ENCODE peak calls at places on chromosomes 5 and 9, in five cellular contexts. C is Ammon's horn; Q is effector CD8-positive, alpha-beta T cell; U is iPS-NIHi11; L is chondrocyte. H is an unnamed sample.
A peak's percentile ranks its signal among the peaks of the same experiment; 100 is the strongest.

GRCh38 chr9:24009322-24009721 is 183.3 kb upstream of the ELAVL2 start:
- DNase-seq in U (no peak), Q (no peak), L (no peak), C (no peak), H (no peak)

GRCh38 chr5:115838885-115839518 is 2.4 kb downstream of the ATG12 start:
- DNase-seq in C (peak; percentile 60), U (peak; percentile 38), Q (no peak), L (no peak), H (no peak)

GRCh38 chr9:14766299-14766698 is 43.8 kb upstream of the CER1 start:
- DNase-seq in C (no peak), L (no peak), U (no peak), Q (no peak), H (no peak)

GRCh38 chr9:91332476-91333231 is 29.1 kb downstream of the AUH start:
- DNase-seq in Q (no peak), L (no peak), C (no peak), U (no peak), H (no peak)

GRCh38 chr9:133597316-133597957 is 11.8 kb downstream of the FAM163B start:
- DNase-seq in Q (no peak), C (no peak), L (no peak), U (no peak), H (no peak)

GRCh38 chr5:132807163-132807838 is 5.8 kb upstream of the SOWAHA start:
- DNase-seq in L (no peak), U (peak; percentile 66), Q (no peak), C (peak; percentile 80), H (no peak)

GRCh38 chr9:97388721-97389238 is 23.1 kb upstream of the TDRD7 start:
- DNase-seq in C (no peak), U (no peak), Q (no peak), L (no peak), H (peak; percentile 34)

GRCh38 chr5:126741361-126741760 is 35.6 kb upstream of the LMNB1 start:
- DNase-seq in C (no peak), Q (no peak), L (no peak), U (no peak), H (no peak)

GRCh38 chr5:126053630-126054029 is 369.6 kb upstream of the GRAMD2B start:
- DNase-seq in L (no peak), Q (no peak), U (no peak), C (no peak), H (no peak)

GRCh38 chr5:151694035-151694485 is 7.3 kb upstream of the SPARC start:
- DNase-seq in C (peak; percentile 93), Q (no peak), U (no peak), L (no peak), H (no peak)

GRCh38 chr5:33072296-33072695 is 361.2 kb downstream of the NPR3 start:
- DNase-seq in U (no peak), L (no peak), C (no peak), Q (no peak), H (no peak)

GRCh38 chr9:115210699-115211098 is 92.7 kb upstream of the TNC start:
- DNase-seq in L (no peak), C (no peak), Q (no peak), U (no peak), H (no peak)

GRCh38 chr9:91689006-91689405 is 261.0 kb downstream of the ROR2 start:
- DNase-seq in U (no peak), L (no peak), Q (no peak), C (no peak), H (no peak)

GRCh38 chr9:17862081-17862480 is 283.2 kb downstream of the SH3GL2 start:
- DNase-seq in Q (no peak), C (no peak), U (no peak), L (no peak), H (no peak)

GRCh38 chr9:98317134-98317857 is 61.8 kb upstream of the TBC1D2 start:
- DNase-seq in L (peak; percentile 59), C (no peak), U (no peak), Q (no peak), H (no peak)

GRCh38 chr5:172806897-172807672 is 27.0 kb upstream of the ERGIC1 start:
- DNase-seq in L (no peak), C (peak; percentile 77), Q (peak; percentile 50), U (peak; percentile 88), H (peak; percentile 98)

GRCh38 chr9:13388157-13388556 is 108.7 kb upstream of the MPDZ start:
- DNase-seq in U (no peak), Q (no peak), C (no peak), L (no peak), H (peak; percentile 78)

GRCh38 chr5:52961238-52961637 is 27.9 kb upstream of the ITGA2 start:
- DNase-seq in C (no peak), Q (no peak), U (no peak), L (no peak), H (no peak)

GRCh38 chr5:176527246-176528222 is 9.7 kb downstream of the RNF44 start:
- DNase-seq in L (no peak), U (peak; percentile 16), C (no peak), Q (no peak), H (no peak)

GRCh38 chr5:116788851-116789403 is 214.3 kb upstream of the SEMA6A start:
- DNase-seq in C (no peak), U (no peak), L (no peak), Q (no peak), H (no peak)

GRCh38 chr9:13446935-13447334 is 167.4 kb upstream of the MPDZ start:
- DNase-seq in Q (no peak), L (no peak), U (no peak), C (no peak), H (no peak)

GRCh38 chr5:83265318-83265717 is 188.0 kb downstream of the XRCC4 start:
- DNase-seq in C (no peak), U (no peak), L (no peak), Q (no peak), H (no peak)

GRCh38 chr5:35415305-35415704 is 185.0 kb upstream of the PRLR start:
- DNase-seq in Q (no peak), C (no peak), L (no peak), U (no peak), H (no peak)

GRCh38 chr5:13480834-13481233 is 463.7 kb downstream of the DNAH5 start:
- DNase-seq in Q (no peak), U (no peak), C (no peak), L (no peak), H (no peak)

GRCh38 chr5:142852799-142853198 is 82.6 kb downstream of the ARHGAP26 start:
- DNase-seq in L (no peak), U (no peak), Q (no peak), C (no peak), H (no peak)

GRCh38 chr9:34185778-34186551 is 7.1 kb downstream of the UBAP1 start:
- DNase-seq in Q (no peak), U (peak; percentile 30), C (peak; percentile 34), L (no peak), H (peak; percentile 60)

GRCh38 chr5:91928751-91929521 is 545.8 kb upstream of the ARRDC3 start:
- DNase-seq in L (no peak), C (no peak), U (peak; percentile 25), Q (no peak), H (no peak)

GRCh38 chr5:56829137-56829536 is 13.8 kb downstream of the MAP3K1 start:
- DNase-seq in C (no peak), L (no peak), U (no peak), Q (peak; percentile 3), H (no peak)

GRCh38 chr5:122385286-122385685 is 73.2 kb downstream of the SNCAIP start:
- DNase-seq in C (no peak), U (no peak), Q (no peak), L (no peak), H (no peak)

GRCh38 chr5:96870094-96871021 is 5.9 kb upstream of the ERAP2 start:
- DNase-seq in L (no peak), U (no peak), C (no peak), Q (no peak), H (no peak)

GRCh38 chr5:164597293-164597900 is 1092.0 kb downstream of the MAT2B start:
- DNase-seq in U (peak; percentile 42), C (no peak), L (no peak), Q (no peak), H (no peak)

H was measured in lower leg skin.